ENCODE peak calls at places on chromosome 13, in seven cellular contexts. G is IMR-90, V is tibial nerve, C is uterus, I is A549, L is ovary, T is breast epithelium. Z is an unnamed sample.

GRCh38 chr13:101291647-101292515 is 124.4 kb downstream of the NALCN start:
- DNase-seq in I (no peak), C (no peak), V (no peak), G (peak; percentile 30), L (no peak), T (no peak), Z (no peak)

GRCh38 chr13:50384724-50385123 is 369.5 kb downstream of the KCNRG start:
- DNase-seq in G (no peak), C (no peak), V (no peak), T (no peak), L (no peak), I (no peak), Z (no peak)

GRCh38 chr13:93108111-93108581 is 118.5 kb upstream of the GPC6 start:
- DNase-seq in T (no peak), C (no peak), I (no peak), G (no peak), L (no peak), V (no peak), Z (no peak)

GRCh38 chr13:113086031-113086750 is 19.4 kb upstream of the F7 start:
- DNase-seq in L (no peak), I (peak; percentile 17), T (no peak), G (peak; percentile 12), V (no peak), C (no peak), Z (peak; percentile 19)

GRCh38 chr13:102847272-102848234 is 1.7 kb downstream of the ERCC5 start:
- DNase-seq in C (no peak), V (no peak), I (no peak), L (no peak), T (no peak), G (peak; percentile 54), Z (no peak)

GRCh38 chr13:47594833-47595232 is 406.2 kb downstream of the SUCLA2 start:
- DNase-seq in L (no peak), G (peak; percentile 1), V (no peak), T (no peak), C (no peak), I (no peak), Z (no peak)

GRCh38 chr13:23510979-23511735 is 59.1 kb upstream of the TNFRSF19 start:
- DNase-seq in V (no peak), T (no peak), L (no peak), G (peak; percentile 75), I (no peak), C (no peak), Z (no peak)

GRCh38 chr13:50457430-50458393 is 385.8 kb downstream of the DLEU7 start:
- DNase-seq in V (no peak), L (no peak), T (no peak), I (no peak), C (no peak), G (no peak), Z (no peak)

GRCh38 chr13:92187378-92187989 is 789.1 kb downstream of the GPC5 start:
- DNase-seq in I (peak; percentile 1), V (no peak), L (peak; percentile 29), G (peak; percentile 27), C (no peak), T (no peak), Z (no peak)

GRCh38 chr13:97333983-97334382 is 100.0 kb upstream of the RAP2A start:
- DNase-seq in L (no peak), V (no peak), T (no peak), G (no peak), I (no peak), C (no peak), Z (no peak)
- H3K4me1 ChIP-seq in L (peaks cover 7% of the 10 kb centered on the region), V (peaks cover 17% of the 10 kb centered on the region), T (peaks cover 12% of the 10 kb centered on the region), G (peaks cover 7% of the 10 kb centered on the region), I (peaks cover 12% of the 10 kb centered on the region), C (no peaks in the 10 kb centered on the region), Z (peaks cover 57% of the 10 kb centered on the region)

GRCh38 chr13:19062019-19062646 is 119.5 kb downstream of the TUBA3C start:
- DNase-seq in T (no peak), V (no peak), I (no peak), G (no peak), L (no peak), C (no peak), Z (no peak)
- H3K9me3 ChIP-seq in T (peaks cover 6% of the 10 kb centered on the region), V (no peaks in the 10 kb centered on the region), I (no peaks in the 10 kb centered on the region), G (peaks cover 47% of the 10 kb centered on the region), L (no peaks in the 10 kb centered on the region), C (no peaks in the 10 kb centered on the region), Z (peaks cover 8% of the 10 kb centered on the region)

DNA sequence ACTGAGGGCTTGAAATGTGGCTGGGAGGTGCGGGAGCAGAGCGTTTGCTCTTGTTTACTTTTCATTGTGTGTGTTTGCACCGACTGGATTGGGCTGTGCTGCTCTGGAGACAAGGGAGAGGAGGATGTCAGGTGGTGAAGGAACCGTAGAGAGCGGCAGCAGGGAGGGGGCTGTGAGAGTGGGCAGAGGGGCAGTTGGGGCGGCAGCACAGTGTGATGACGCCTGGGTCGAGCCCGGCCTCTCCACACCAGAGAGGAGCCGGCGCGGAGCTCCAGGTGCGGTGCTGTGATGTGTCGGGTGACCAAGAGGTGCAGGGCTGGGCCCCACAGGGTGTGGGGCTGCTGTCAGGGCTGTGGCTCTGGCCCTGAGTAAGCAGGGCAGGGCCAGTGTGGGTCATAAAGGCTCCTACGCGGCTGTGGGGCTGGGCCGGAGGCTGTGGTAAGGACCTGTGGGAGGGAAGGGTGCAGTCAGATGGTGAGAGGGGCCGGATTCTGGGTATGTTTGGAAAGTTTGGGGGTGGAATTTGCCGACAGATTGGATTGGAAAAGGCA is 10.5 kb downstream of the NAXD start:
- DNase-seq in C (no peak), L (no peak), V (no peak), G (no peak), T (no peak), I (no peak), Z (no peak)
- TF ChIP-seq POLR2A in C (no peak), L (no peak), V (no peak), G (no peak), T (no peak), I (no peak), Z (no peak)

GRCh38 chr13:79387853-79388252 is 18.2 kb downstream of the RBM26 start:
- DNase-seq in C (no peak), V (no peak), T (no peak), I (no peak), G (no peak), L (no peak), Z (no peak)

GRCh38 chr13:79382545-79383275 is 23.3 kb downstream of the RBM26 start:
- DNase-seq in T (no peak), G (no peak), I (no peak), C (no peak), L (no peak), V (no peak), Z (no peak)

GRCh38 chr13:79384022-79384610 is 21.9 kb downstream of the RBM26 start:
- DNase-seq in G (no peak), V (no peak), I (no peak), T (no peak), L (no peak), C (no peak), Z (no peak)

GRCh38 chr13:79386125-79386822 is 19.8 kb downstream of the RBM26 start:
- DNase-seq in L (no peak), G (no peak), V (no peak), T (no peak), C (no peak), I (no peak), Z (no peak)

GRCh38 chr13:79385694-79386093 is 20.4 kb downstream of the RBM26 start:
- DNase-seq in V (no peak), L (no peak), I (no peak), C (no peak), G (no peak), T (no peak), Z (no peak)
- H3K4me1 ChIP-seq in V (peaks cover 4% of the 10 kb centered on the region), L (peaks cover 3% of the 10 kb centered on the region), I (peaks cover 36% of the 10 kb centered on the region), C (no peaks in the 10 kb centered on the region), G (peaks cover 4% of the 10 kb centered on the region), T (no peaks in the 10 kb centered on the region), Z (no peaks in the 10 kb centered on the region)

GRCh38 chr13:83819611-83820010 is 62.7 kb downstream of the SLITRK1 start:
- DNase-seq in V (no peak), L (no peak), I (no peak), G (peak; percentile 3), T (no peak), C (no peak), Z (no peak)
- H3K9me3 ChIP-seq in V (no peaks in the 10 kb centered on the region), L (no peaks in the 10 kb centered on the region), I (no peaks in the 10 kb centered on the region), G (peaks cover 9% of the 10 kb centered on the region), T (no peaks in the 10 kb centered on the region), C (no peaks in the 10 kb centered on the region), Z (no peaks in the 10 kb centered on the region)

DNA sequence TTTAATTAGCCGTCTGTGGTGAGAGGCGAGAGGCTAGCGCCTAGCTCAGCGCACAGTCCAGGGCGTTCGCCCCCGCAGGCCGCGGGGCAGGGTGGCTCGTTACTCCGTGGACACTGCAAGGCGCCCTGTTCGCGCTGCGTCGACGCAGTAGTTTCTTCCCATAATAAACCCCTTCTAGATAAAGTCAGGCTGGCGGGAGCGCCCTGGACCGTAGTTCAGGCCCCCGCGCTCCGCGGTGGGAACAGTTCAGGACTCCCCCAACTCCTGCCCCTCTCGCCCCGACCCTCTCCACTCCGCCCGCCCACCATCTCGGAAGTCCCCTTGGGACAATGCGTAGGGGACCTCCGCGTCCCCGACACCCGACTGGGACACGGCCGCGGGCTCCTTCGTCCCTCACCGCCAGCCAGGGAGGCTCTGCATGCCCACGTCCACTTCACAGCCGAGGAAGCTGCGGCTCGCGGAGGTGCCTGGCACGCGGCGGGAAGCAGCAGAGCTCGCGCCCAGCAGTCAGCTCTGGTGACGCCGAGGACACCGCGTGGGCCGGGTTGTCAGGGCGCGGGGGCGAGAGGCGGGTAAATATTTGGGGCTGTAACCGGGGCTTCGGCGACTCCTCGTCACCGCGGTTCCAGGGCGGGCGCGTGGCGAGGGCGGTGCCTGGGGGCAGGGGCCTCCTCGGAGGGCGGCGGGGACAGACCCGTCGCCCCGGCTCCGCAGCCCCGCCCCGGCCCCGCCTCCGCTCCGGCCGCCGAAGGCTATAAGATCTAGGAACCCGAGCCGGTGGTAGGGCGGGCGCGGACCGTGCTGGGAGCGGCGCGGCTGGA is at the start of gene RGCC:
- DNase-seq in G (peak; percentile 49), T (no peak), V (peak; percentile 64), L (peak; percentile 30), C (peak; percentile 68), I (peak; percentile 36), Z (peak; percentile 86)
- TF ChIP-seq POLR2A in G (no peak), T (no peak), V (peak; percentile 84), L (no peak), C (peak; percentile 32), I (peak; percentile 24), Z (peak; percentile 95)

GRCh38 chr13:97256343-97256783 is 34.2 kb downstream of the MBNL2 start:
- DNase-seq in T (no peak), I (peak; percentile 64), G (peak; percentile 97), C (no peak), L (peak; percentile 53), V (no peak), Z (no peak)
- H3K4me1 ChIP-seq in T (peaks cover 43% of the 10 kb centered on the region), I (peaks cover 85% of the 10 kb centered on the region), G (peaks cover 47% of the 10 kb centered on the region), C (peaks cover 20% of the 10 kb centered on the region), L (peaks cover 38% of the 10 kb centered on the region), V (peaks cover 46% of the 10 kb centered on the region), Z (peaks cover 76% of the 10 kb centered on the region)

DNA sequence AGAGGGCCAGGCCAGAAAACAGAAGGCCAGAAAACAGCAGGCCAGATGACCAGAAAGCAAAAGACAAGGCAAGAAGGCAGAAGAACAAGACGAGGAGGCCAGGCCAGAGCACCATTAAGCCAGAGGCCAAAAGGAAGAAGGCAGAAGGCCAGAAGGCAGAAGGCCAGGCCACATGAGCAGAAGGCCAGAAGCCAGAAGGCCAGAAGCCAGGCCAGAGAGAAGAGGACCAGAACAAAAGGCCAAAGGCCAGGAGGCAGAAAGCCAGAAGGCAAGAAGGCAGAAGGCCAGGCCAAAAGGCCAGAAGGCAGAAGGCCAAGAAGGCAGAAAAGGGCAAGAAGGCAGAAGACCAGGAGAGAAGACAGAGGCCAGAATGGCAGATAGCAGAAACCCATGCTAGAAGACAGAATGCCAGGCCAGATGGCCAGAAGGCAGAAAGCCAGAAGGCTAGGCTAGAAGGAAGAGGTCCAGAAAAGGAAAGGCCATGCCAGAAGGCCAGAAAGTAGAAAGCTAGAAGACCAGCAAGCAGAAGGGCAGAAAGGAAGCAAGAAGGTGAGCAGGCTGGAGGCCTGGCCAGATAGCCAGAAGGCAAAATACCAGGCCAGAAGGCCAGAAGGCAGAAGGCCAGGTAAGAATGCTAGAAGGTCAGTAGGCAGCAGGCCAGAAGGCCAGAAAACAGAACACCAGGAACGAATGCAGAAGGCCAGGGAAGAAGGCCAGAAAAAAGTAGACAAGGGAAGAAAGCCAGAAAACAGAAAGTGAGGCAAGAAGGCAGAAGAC is 187.6 kb downstream of the TUBA3C start:
- DNase-seq in C (no peak), T (no peak), G (no peak), I (no peak), V (no peak), L (no peak), Z (no peak)
- H3K9me3 ChIP-seq in C (no peaks in the 10 kb centered on the region), T (peaks cover 39% of the 10 kb centered on the region), G (peaks cover 58% of the 10 kb centered on the region), I (no peaks in the 10 kb centered on the region), V (no peaks in the 10 kb centered on the region), L (no peaks in the 10 kb centered on the region), Z (peaks cover 15% of the 10 kb centered on the region)

Z was measured in heart left ventricle.